ENCODE peak calls at places on chromosomes 7 and 10, in nine cellular contexts. E, T, I, R, G, U, D, H and N are unnamed samples.
A peak's percentile ranks its signal among the peaks of the same experiment; 100 is the strongest.

GRCh38 chr10:86269332-86269731 is 97.3 kb downstream of the GRID1 start:
- DNase-seq in E (no peak), T (no peak), I (no peak), R (no peak), G (no peak), U (no peak), D (no peak), H (no peak), N (peak; percentile 4)

GRCh38 chr7:158312789-158313188 is 274.8 kb downstream of the PTPRN2 start:
- DNase-seq in E (no peak), T (no peak), I (no peak), R (no peak), G (no peak), U (no peak), D (no peak), H (no peak), N (no peak)

GRCh38 chr10:98303569-98303968 is 35.6 kb upstream of the LOXL4 start:
- DNase-seq in E (no peak), T (no peak), I (no peak), R (no peak), G (no peak), U (no peak), D (no peak), H (no peak), N (no peak)

GRCh38 chr10:44978570-44979280 is at the start of gene DEPP1:
- DNase-seq in E (peak; percentile 94), T (peak; percentile 90), I (peak; percentile 87), R (peak; percentile 99), G (peak; percentile 93), U (peak; percentile 90), D (peak; percentile 93), H (peak; percentile 87), N (peak; percentile 95)

GRCh38 chr7:128831994-128832879 is 2.0 kb downstream of the FLNC start:
- DNase-seq in E (no peak), T (peak; percentile 66), I (peak; percentile 87), R (peak; percentile 29), G (peak; percentile 77), U (no peak), D (peak; percentile 30), H (no peak), N (no peak)

GRCh38 chr10:127314797-127315196 is 118.4 kb upstream of the INSYN2A start:
- DNase-seq in E (no peak), T (no peak), I (no peak), R (no peak), G (no peak), U (no peak), D (no peak), H (no peak), N (no peak)

GRCh38 chr10:7666253-7667023 is at the start of gene ITIH5:
- DNase-seq in E (no peak), T (peak; percentile 35), I (peak; percentile 49), R (no peak), G (no peak), U (no peak), D (no peak), H (no peak), N (no peak)

GRCh38 chr7:36456548-36456947 is 66.9 kb downstream of the ANLN start:
- DNase-seq in E (no peak), T (no peak), I (no peak), R (no peak), G (no peak), U (no peak), D (no peak), H (no peak), N (no peak)

GRCh38 chr10:119853584-119853983 is 19.1 kb downstream of the MCMBP start:
- DNase-seq in E (no peak), T (no peak), I (no peak), R (no peak), G (no peak), U (no peak), D (no peak), H (no peak), N (no peak)

GRCh38 chr10:119852277-119852676 is 20.4 kb downstream of the MCMBP start:
- DNase-seq in E (no peak), T (no peak), I (no peak), R (no peak), G (no peak), U (no peak), D (no peak), H (no peak), N (no peak)

GRCh38 chr10:119852822-119853221 is 19.8 kb downstream of the MCMBP start:
- DNase-seq in E (no peak), T (no peak), I (no peak), R (no peak), G (no peak), U (no peak), D (no peak), H (no peak), N (no peak)

GRCh38 chr10:119849944-119850343 is 22.7 kb downstream of the MCMBP start:
- DNase-seq in E (no peak), T (no peak), I (no peak), R (no peak), G (no peak), U (no peak), D (no peak), H (no peak), N (no peak)

GRCh38 chr10:119849031-119849789 is 23.4 kb downstream of the MCMBP start:
- DNase-seq in E (no peak), T (no peak), I (no peak), R (no peak), G (no peak), U (peak; percentile 46), D (peak; percentile 76), H (no peak), N (no peak)
- H3K27me3 ChIP-seq in E (no peaks in the 10 kb centered on the region), T (no peaks in the 10 kb centered on the region), I (no peaks in the 10 kb centered on the region), R (no peaks in the 10 kb centered on the region), G (no peaks in the 10 kb centered on the region), U (no peaks in the 10 kb centered on the region), D (no peaks in the 10 kb centered on the region), H (no peaks in the 10 kb centered on the region), N (no peaks in the 10 kb centered on the region)

GRCh38 chr10:61669849-61670248 is 7.1 kb downstream of the CABCOCO1 start:
- DNase-seq in E (no peak), T (no peak), I (no peak), R (no peak), G (no peak), U (no peak), D (no peak), H (no peak), N (no peak)

GRCh38 chr10:61664985-61665384 is 2.3 kb downstream of the CABCOCO1 start:
- DNase-seq in E (no peak), T (no peak), I (no peak), R (no peak), G (no peak), U (no peak), D (no peak), H (no peak), N (no peak)

GRCh38 chr10:61673360-61673759 is 10.6 kb downstream of the CABCOCO1 start:
- DNase-seq in E (no peak), T (no peak), I (no peak), R (no peak), G (no peak), U (no peak), D (no peak), H (no peak), N (no peak)

GRCh38 chr10:61663466-61663865 is 737 bp downstream of the CABCOCO1 start:
- DNase-seq in E (no peak), T (no peak), I (no peak), R (peak; percentile 20), G (no peak), U (no peak), D (no peak), H (no peak), N (no peak)

DNA sequence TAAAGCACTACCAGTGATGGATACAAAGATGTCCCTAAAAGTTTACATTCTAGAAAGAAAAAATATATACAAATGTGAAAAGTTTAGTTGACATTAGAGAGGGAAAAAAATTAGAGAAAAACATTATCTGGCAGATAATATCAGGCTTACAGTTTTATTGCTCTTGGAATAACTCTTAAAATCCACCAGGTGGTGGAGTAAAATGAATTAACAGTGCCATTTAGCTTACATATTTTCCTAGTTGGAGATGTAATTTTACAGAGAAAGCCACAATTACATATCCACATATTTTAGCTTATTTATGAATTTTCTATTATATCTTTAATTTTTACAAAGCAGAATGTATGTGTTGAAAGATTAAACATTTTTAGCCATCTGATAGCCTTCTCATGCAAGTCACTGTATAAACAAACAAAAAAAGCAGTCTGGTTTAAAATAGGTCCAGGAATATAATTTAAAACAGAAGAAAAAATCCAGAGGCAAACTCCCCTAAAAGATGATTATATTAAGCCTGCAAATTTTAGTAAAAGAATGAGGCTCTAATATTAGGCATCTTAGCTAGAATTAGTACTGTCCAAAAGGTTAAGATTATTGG is 6.5 kb downstream of the CABCOCO1 start:
- DNase-seq in E (no peak), T (no peak), I (no peak), R (no peak), G (no peak), U (no peak), D (peak; percentile 11), H (no peak), N (no peak)
- TF ChIP-seq CTCF in E (no peak), T (no peak), I (no peak), R (no peak), G (no peak), U (peak; percentile 30), D (no peak), H (no peak), N (no peak)

DNA sequence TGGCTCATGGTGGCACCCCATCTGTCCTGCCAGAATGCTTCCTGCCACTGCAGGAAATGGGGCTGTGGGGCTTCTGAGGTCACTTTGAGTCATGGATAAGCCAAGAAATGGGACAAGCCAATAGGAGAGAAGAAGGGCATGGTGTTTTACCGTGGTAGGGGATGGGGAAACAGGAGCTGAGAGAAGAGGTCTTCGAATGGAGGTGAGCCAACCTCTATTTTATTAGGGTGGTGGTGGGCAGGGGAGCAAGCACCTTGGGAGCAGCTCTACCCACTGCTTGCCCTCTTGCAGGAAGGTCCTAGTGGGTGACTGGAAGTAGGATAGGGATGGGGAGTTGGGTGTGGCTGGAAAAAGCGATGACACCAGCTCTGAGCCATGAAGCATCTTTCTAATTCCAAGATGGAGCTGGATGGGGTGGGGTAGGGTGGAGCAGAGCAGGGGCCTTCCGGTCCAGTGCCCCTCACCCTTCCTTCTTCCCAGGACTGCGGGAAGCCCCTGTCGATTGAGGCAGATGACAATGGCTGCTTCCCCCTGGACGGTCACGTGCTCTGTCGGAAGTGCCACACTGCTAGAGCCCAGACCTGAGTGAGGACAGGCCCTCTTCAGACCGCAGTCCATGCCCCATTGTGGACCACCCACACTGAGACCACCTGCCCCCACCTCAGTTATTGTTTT is 9.1 kb downstream of the ZYX start:
- DNase-seq in E (no peak), T (no peak), I (no peak), R (no peak), G (no peak), U (no peak), D (no peak), H (no peak), N (no peak)
- H3K27ac ChIP-seq in E (no peak overlapping the region), T (peak overlapping the region; percentile 9), I (no peak overlapping the region), R (peak overlapping the region; percentile 14), G (peak overlapping the region; percentile 85), U (peak overlapping the region; percentile 52), D (no peak overlapping the region), H (peak overlapping the region; percentile 98), N (no peak overlapping the region)

DNA sequence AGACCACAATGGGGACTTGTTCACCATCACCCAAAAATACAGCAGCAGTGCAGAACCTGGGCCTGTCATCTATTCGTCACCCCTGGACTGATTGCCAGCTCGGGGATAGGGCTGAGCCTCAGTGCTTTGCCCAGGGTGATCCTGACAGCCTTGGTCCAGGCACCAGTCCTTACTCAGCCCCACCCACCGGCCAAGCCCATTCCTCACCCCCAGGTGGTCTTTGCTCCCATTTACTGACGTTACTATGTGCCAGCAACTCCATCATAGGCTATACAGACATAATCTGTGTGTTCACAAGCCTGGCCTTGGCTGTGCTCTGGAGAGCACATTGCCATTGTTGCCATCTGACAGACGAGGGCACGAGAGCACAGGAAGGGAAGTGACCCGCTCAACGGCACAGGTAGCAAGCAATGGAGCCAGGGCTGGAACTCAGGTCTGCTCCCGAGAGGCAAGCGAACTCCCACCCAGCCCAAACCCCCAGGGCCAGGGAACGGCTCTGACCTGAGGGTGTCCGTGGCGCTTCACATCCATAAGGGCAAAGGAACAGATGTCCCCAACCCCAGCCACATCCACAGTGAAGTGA is 6.8 kb downstream of the ATG9B start:
- DNase-seq in E (no peak), T (no peak), I (no peak), R (no peak), G (no peak), U (no peak), D (no peak), H (no peak), N (no peak)
- H3K27me3 ChIP-seq in E (peaks cover 46% of the 10 kb centered on the region), T (peaks cover 56% of the 10 kb centered on the region), I (peaks cover 50% of the 10 kb centered on the region), R (peaks cover 14% of the 10 kb centered on the region), G (peaks cover 47% of the 10 kb centered on the region), U (peaks cover 50% of the 10 kb centered on the region), D (peaks cover 55% of the 10 kb centered on the region), H (no peaks in the 10 kb centered on the region), N (peaks cover 40% of the 10 kb centered on the region)